ENCODE peak calls at places on chromosomes 16 and 17, in four cellular contexts. S is GM23338, A is PC-9, N is HepG2. Z is an unnamed sample.

GRCh38 chr16:23682181-23682580 is 3.5 kb downstream of the PLK1 start:
- DNase-seq in S (no peak), N (no peak), A (no peak), Z (no peak)

GRCh38 chr17:5042152-5043022 is 7.2 kb upstream of the SLC52A1 start:
- DNase-seq in N (no peak), S (no peak), A (no peak), Z (no peak)

GRCh38 chr16:9913604-9914330 is 268.5 kb downstream of the GRIN2A start:
- DNase-seq in A (no peak), S (no peak), N (no peak), Z (no peak)

GRCh38 chr17:80424261-80424660 is 9.3 kb downstream of the ENDOV start:
- DNase-seq in S (no peak), N (no peak), A (no peak), Z (no peak)

GRCh38 chr17:61144137-61144536 is 255.5 kb upstream of the TBX2 start:
- DNase-seq in S (no peak), A (no peak), N (no peak), Z (no peak)

GRCh38 chr16:12458591-12459400 is 344.9 kb downstream of the CPPED1 start:
- DNase-seq in S (no peak), N (no peak), A (no peak), Z (no peak)

GRCh38 chr17:15493031-15493750 is 25.8 kb upstream of the CDRT4 start:
- DNase-seq in N (no peak), S (peak; percentile 31), A (no peak), Z (peak; percentile 47)

GRCh38 chr17:55114283-55114682 is 145.7 kb downstream of the STXBP4 start:
- DNase-seq in A (no peak), S (no peak), N (no peak), Z (no peak)

GRCh38 chr16:54237-54581 is 581 bp downstream of the SNRNP25 start:
- DNase-seq in A (no peak), S (no peak), N (no peak), Z (no peak)

GRCh38 chr17:3385869-3386816 is at the start of gene OR3A2:
- DNase-seq in A (no peak), S (peak; percentile 69), N (no peak), Z (peak; percentile 1)

GRCh38 chr16:50467943-50468748 is 80.0 kb upstream of the NKD1 start:
- DNase-seq in N (peak; percentile 97), A (no peak), S (peak; percentile 75), Z (peak; percentile 93)

GRCh38 chr16:79790854-79791253 is 190.3 kb upstream of the MAF start:
- DNase-seq in N (no peak), S (no peak), A (no peak), Z (no peak)

GRCh38 chr16:55941552-55941951 is 66.4 kb upstream of the CES5A start:
- DNase-seq in N (no peak), S (no peak), A (no peak), Z (no peak)

GRCh38 chr17:57084361-57084801 is 665 bp upstream of the AKAP1 start:
- DNase-seq in N (no peak), A (no peak), S (no peak), Z (no peak)

GRCh38 chr16:73058616-73059409 is 10.9 kb upstream of the ZFHX3 start:
- DNase-seq in A (peak; percentile 34), N (no peak), S (peak; percentile 75), Z (peak; percentile 88)

GRCh38 chr17:8108972-8109668 is 9.2 kb downstream of the ALOXE3 start:
- DNase-seq in S (peak; percentile 24), N (no peak), A (no peak), Z (no peak)

GRCh38 chr17:40535924-40536717 is 29.2 kb downstream of the CCR7 start:
- DNase-seq in S (no peak), N (no peak), A (no peak), Z (no peak)

GRCh38 chr16:30085247-30085646 is 6.5 kb downstream of the TBX6 start:
- DNase-seq in S (no peak), N (no peak), A (no peak), Z (no peak)

GRCh38 chr17:82013772-82014321 is 8.8 kb downstream of the CENPX start:
- DNase-seq in N (peak; percentile 79), S (no peak), A (no peak), Z (no peak)

GRCh38 chr17:15957206-15957605 is 12.3 kb downstream of the ADORA2B start:
- DNase-seq in N (no peak), S (no peak), A (peak; percentile 66), Z (no peak)

GRCh38 chr16:76729525-76729924 is 452.3 kb downstream of the CNTNAP4 start:
- DNase-seq in S (peak; percentile 10), A (no peak), N (no peak), Z (no peak)

GRCh38 chr17:15498107-15498506 is 30.7 kb upstream of the CDRT4 start:
- DNase-seq in N (no peak), A (no peak), S (peak; percentile 51), Z (no peak)

GRCh38 chr16:82368041-82368440 is 198.0 kb upstream of the MPHOSPH6 start:
- DNase-seq in S (peak; percentile 66), A (no peak), N (peak; percentile 40), Z (peak; percentile 52)

GRCh38 chr17:48644910-48645557 is 18.9 kb upstream of the HOXB9 start:
- DNase-seq in N (no peak), A (no peak), S (peak; percentile 3), Z (peak; percentile 1)

GRCh38 chr17:48646183-48647102 is 20.3 kb upstream of the HOXB9 start:
- DNase-seq in N (no peak), A (no peak), S (peak; percentile 68), Z (peak; percentile 42)

GRCh38 chr17:48647964-48648245 is 21.7 kb upstream of the HOXB9 start:
- DNase-seq in S (no peak), A (no peak), N (no peak), Z (no peak)

GRCh38 chr17:48645639-48646182 is 19.6 kb upstream of the HOXB9 start:
- DNase-seq in N (no peak), A (no peak), S (no peak), Z (no peak)

GRCh38 chr17:48647103-48647963 is 21.2 kb upstream of the HOXB9 start:
- DNase-seq in N (no peak), S (peak; percentile 80), A (no peak), Z (peak; percentile 45)
- TF ChIP-seq EZH2 in N (no peak), S (peak; percentile 48), A (no peak), Z (peak; percentile 69)

DNA sequence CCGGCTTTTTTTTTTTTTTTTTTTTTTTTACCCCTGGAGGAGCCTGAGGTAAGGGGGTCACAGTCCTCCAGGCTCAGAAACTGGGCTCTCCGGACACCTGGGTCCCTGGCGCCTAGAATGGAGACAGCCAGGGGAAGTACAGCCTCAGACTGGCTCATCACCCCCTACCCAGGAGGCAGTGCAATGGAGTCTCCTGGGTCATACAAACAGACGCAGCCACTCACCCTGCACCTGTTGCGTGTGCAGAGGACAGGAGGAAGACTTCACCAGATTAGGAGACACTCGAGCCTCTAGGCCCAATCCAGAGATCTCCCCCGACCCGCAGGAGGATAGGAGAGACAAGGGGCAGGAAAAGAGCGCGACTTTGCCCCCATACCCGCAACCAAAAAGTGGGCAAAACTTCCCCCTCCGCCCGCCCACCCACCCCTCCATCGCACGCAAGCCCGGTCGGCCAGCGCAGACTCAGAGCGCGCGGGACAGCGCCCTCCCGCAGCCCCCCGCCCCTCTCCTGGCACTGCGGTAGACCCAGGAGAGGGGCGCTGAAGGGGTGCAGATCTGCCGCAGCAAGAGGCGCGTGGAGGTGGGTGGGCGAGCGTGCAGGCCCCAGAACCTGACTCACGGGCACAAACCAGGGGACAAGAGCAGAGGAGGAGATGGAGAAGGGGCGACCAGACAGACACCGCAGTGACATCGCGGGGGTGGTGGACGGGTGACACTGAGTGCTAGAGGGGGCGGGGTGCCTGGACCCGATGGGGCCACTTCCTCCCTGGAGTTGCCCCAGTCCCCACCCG is 900 bp downstream of the HAP1 start:
- DNase-seq in N (no peak), S (no peak), A (no peak), Z (peak; percentile 53)
- H3K27me3 ChIP-seq in N (peaks cover 25% of the 10 kb centered on the region), S (peaks cover 68% of the 10 kb centered on the region), A (peaks cover 34% of the 10 kb centered on the region), Z (peaks cover 75% of the 10 kb centered on the region)

DNA sequence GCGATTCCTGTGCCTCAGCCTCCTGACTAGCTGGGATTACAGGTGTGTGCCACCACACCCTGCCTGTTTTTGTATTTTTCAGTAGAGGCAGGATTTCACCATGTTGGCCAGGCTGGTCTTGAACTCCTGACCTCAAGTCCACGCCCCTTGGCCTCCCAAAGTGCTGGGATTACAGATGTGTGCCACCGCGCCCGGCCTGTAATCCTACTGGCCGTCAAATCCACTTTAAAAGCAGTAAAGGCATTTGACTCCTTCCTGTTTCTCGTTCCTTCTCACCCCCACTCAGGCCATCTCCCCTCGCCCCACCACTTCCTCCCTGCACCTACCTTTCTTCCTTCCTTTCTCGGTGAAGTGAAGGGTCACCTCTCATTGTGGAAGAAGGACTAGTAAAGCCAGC is 69.4 kb upstream of the CREBBP start:
- DNase-seq in A (no peak), N (no peak), S (no peak), Z (no peak)
- H3K4me3 ChIP-seq in A (no peak overlapping the region), N (no peak overlapping the region), S (no peak overlapping the region), Z (no peak overlapping the region)

GRCh38 chr17:74892974-74893911 is at the start of gene FADS6:
- DNase-seq in S (peak; percentile 45), A (no peak), N (no peak), Z (peak; percentile 36)
- TF ChIP-seq EZH2 in S (no peak), A (no peak), N (no peak), Z (peak; percentile 90)

DNA sequence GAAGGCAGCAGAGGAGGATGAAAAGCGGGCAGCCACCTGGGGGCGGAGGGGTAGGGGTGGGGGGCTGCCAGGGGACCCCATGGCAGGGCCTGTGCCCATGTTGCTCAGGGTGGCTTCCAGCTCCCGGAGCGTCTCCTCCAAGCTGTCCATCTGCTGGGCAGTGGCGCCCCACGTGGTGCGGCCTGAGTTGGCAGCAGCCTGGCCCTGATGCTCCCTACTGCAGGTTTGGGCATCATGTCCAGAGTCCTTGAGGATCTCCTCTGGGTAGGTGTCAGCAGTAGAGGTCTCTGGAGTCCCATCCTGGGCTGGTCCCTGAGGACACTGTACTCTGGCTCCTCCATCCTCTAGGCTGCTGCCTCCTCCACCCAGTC is 60.9 kb downstream of the SRCIN1 start:
- DNase-seq in S (peak; percentile 43), A (no peak), N (no peak), Z (no peak)
- H3K27me3 ChIP-seq in S (no peaks in the 10 kb centered on the region), A (no peaks in the 10 kb centered on the region), N (peaks cover 4% of the 10 kb centered on the region), Z (no peaks in the 10 kb centered on the region)

GRCh38 chr17:44137891-44138709 is 3.6 kb upstream of the HROB start:
- DNase-seq in A (peak; percentile 90), N (peak; percentile 87), S (peak; percentile 80), Z (peak; percentile 46)
- H3K4me3 ChIP-seq in A (peak overlapping the region; percentile 42), N (peak overlapping the region; percentile 61), S (peak overlapping the region; percentile 44), Z (peak overlapping the region; percentile 31)

DNA sequence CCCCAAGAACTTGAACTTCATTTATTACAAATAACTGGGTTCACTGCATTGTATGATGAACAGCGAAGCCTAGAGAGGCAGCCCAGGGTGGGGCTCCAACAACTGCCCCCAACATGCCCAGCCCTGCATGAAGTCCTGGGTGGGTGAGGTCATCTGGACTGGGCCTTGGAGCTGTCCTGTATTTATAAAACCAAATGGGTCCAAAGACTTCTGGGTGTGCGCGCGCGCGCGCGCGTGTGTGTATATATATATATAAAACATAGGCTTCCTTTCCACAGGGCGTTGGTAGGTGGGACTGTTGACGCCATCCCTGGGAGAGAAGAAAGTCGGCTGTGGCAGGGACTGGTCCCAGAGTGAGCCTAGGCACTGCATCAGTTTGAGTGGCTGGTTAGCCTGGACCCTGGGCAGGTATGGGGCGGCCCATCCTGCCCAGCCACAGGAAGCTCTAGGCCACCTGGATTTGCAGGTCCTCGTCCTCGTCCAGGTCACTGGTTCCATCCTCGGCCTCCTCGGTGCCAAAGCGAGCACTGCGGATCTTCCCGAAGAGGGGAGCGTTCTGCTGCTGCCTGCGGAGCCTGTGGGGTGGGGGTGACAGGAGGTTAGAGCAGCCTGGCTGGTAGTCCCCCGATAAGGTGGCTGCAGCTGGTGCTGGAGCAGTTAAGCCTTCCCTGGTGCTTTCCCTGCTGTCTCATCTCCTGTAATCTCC is 23.9 kb downstream of the CCDC102A start:
- DNase-seq in N (no peak), S (no peak), A (no peak), Z (no peak)
- TF ChIP-seq EZH2 in N (no peak), S (no peak), A (no peak), Z (no peak)

Z was measured in neural progenitor cell.